ENCODE peak calls at places on chromosomes 13 and 19, in eight cellular contexts. Z is PC-3; Q is GM23338; I is colonic mucosa; T is NCI-H1105 treated with DMSO at 0.1 percent for 48 hours; H is CD8-positive, alpha-beta memory T cell; Y is stimulated activated CD4-positive, alpha-beta T cell treated with anti-CD3 and anti-CD28 coated beads, TNF-alpha, amount 100 ng/mL, for 1 hour; C is OCI-LY7. A is an unnamed sample.
A peak's percentile ranks its signal among the peaks of the same experiment; 100 is the strongest.

GRCh38 chr19:29121684-29122083 is 91.3 kb downstream of the UQCRFS1 start:
- DNase-seq in Z (no peak), Q (peak; percentile 66), I (no peak), T (no peak), H (no peak), Y (no peak), C (no peak), A (peak; percentile 17)

GRCh38 chr13:50509167-50509566 is 334.3 kb downstream of the DLEU7 start:
- DNase-seq in Z (no peak), Q (no peak), I (no peak), T (no peak), H (no peak), Y (no peak), C (peak; percentile 0), A (no peak)

GRCh38 chr19:5155586-5156210 is 184.9 kb downstream of the PTPRS start:
- DNase-seq in Z (no peak), Q (no peak), I (no peak), T (no peak), H (no peak), Y (no peak), C (no peak), A (no peak)

GRCh38 chr19:33621811-33622504 is at the start of gene CHST8:
- DNase-seq in Z (no peak), Q (peak; percentile 82), I (peak; percentile 47), T (peak; percentile 47), H (no peak), Y (no peak), C (no peak), A (no peak)

GRCh38 chr19:18898533-18899408 is 2.8 kb upstream of the CERS1 start:
- DNase-seq in Z (no peak), Q (no peak), I (no peak), T (no peak), H (no peak), Y (no peak), C (no peak), A (no peak)

GRCh38 chr13:106633321-106633720 is 65.4 kb upstream of the ARGLU1 start:
- DNase-seq in Z (no peak), Q (no peak), I (no peak), T (no peak), H (no peak), Y (no peak), C (no peak), A (no peak)

GRCh38 chr19:13117772-13118423 is at the start of gene NACC1:
- DNase-seq in Z (peak; percentile 95), Q (peak; percentile 94), I (peak; percentile 90), T (peak; percentile 89), H (peak; percentile 89), Y (peak; percentile 86), C (peak; percentile 95), A (peak; percentile 89)

GRCh38 chr19:5671600-5671999 is 8.7 kb downstream of the MICOS13 start:
- DNase-seq in Z (no peak), Q (no peak), I (no peak), T (no peak), H (no peak), Y (no peak), C (no peak), A (no peak)

GRCh38 chr13:100464006-100464405 is 124.6 kb downstream of the GGACT start:
- DNase-seq in Z (no peak), Q (no peak), I (no peak), T (no peak), H (no peak), Y (no peak), C (no peak), A (no peak)

GRCh38 chr13:50720856-50721663 is 122.4 kb downstream of the DLEU7 start:
- DNase-seq in Z (no peak), Q (no peak), I (no peak), T (no peak), H (no peak), Y (no peak), C (no peak), A (no peak)

GRCh38 chr19:48746738-48747575 is at the start of gene IZUMO1:
- DNase-seq in Z (no peak), Q (peak; percentile 97), I (peak; percentile 71), T (no peak), H (no peak), Y (no peak), C (peak; percentile 77), A (no peak)

GRCh38 chr19:35318679-35319448 is 10.1 kb upstream of the CD22 start:
- DNase-seq in Z (peak; percentile 93), Q (no peak), I (peak; percentile 32), T (no peak), H (no peak), Y (no peak), C (no peak), A (no peak)

GRCh38 chr19:18418034-18418724 is 1.0 kb upstream of the SSBP4 start:
- DNase-seq in Z (no peak), Q (no peak), I (no peak), T (no peak), H (peak; percentile 57), Y (no peak), C (no peak), A (no peak)

GRCh38 chr13:75803175-75803611 is 167.1 kb downstream of the LMO7 start:
- DNase-seq in Z (no peak), Q (peak; percentile 85), I (peak; percentile 44), T (no peak), H (no peak), Y (no peak), C (peak; percentile 10), A (no peak)

GRCh38 chr19:43367822-43368221 is 14.3 kb downstream of the CD177 start:
- DNase-seq in Z (no peak), Q (no peak), I (no peak), T (no peak), H (no peak), Y (no peak), C (no peak), A (no peak)

GRCh38 chr19:5304486-5304885 is 36.1 kb downstream of the PTPRS start:
- DNase-seq in Z (no peak), Q (no peak), I (no peak), T (no peak), H (no peak), Y (no peak), C (no peak), A (no peak)

GRCh38 chr19:33409035-33409434 is 35.5 kb downstream of the CEBPG start:
- DNase-seq in Z (no peak), Q (no peak), I (no peak), T (no peak), H (peak; percentile 15), Y (no peak), C (no peak), A (no peak)

GRCh38 chr13:40780822-40781401 is 8.5 kb upstream of the SLC25A15 start:
- DNase-seq in Z (no peak), Q (peak; percentile 43), I (no peak), T (no peak), H (no peak), Y (no peak), C (peak; percentile 51), A (peak; percentile 64)

GRCh38 chr19:47549341-47549768 is 23.6 kb downstream of the ZNF541 start:
- DNase-seq in Z (no peak), Q (no peak), I (no peak), T (no peak), H (no peak), Y (no peak), C (no peak), A (no peak)

GRCh38 chr13:93262729-93263128 is 36.1 kb downstream of the GPC6 start:
- DNase-seq in Z (peak; percentile 80), Q (no peak), I (no peak), T (no peak), H (no peak), Y (no peak), C (no peak), A (no peak)

GRCh38 chr19:47610902-47611301 is 2.0 kb downstream of the BICRA start:
- DNase-seq in Z (no peak), Q (no peak), I (peak; percentile 48), T (no peak), H (no peak), Y (no peak), C (no peak), A (no peak)

GRCh38 chr13:110314516-110315245 is 7.6 kb downstream of the COL4A2 start:
- DNase-seq in Z (no peak), Q (no peak), I (no peak), T (no peak), H (no peak), Y (no peak), C (no peak), A (no peak)

GRCh38 chr19:14412436-14413071 is 6.6 kb downstream of the DDX39A start:
- DNase-seq in Z (no peak), Q (no peak), I (no peak), T (no peak), H (no peak), Y (no peak), C (no peak), A (no peak)

GRCh38 chr13:83211301-83211700 is 671.0 kb downstream of the SLITRK1 start:
- DNase-seq in Z (no peak), Q (no peak), I (no peak), T (no peak), H (no peak), Y (no peak), C (no peak), A (no peak)

GRCh38 chr13:103948477-103948876 is 882.3 kb upstream of the SLC10A2 start:
- DNase-seq in Z (no peak), Q (no peak), I (no peak), T (no peak), H (no peak), Y (no peak), C (no peak), A (no peak)

GRCh38 chr19:58279042-58279924 is 528 bp downstream of the ZNF8 start:
- DNase-seq in Z (peak; percentile 51), Q (peak; percentile 82), I (peak; percentile 78), T (peak; percentile 45), H (peak; percentile 58), Y (peak; percentile 23), C (peak; percentile 35), A (peak; percentile 28)

GRCh38 chr13:35732565-35732964 is 256.1 kb upstream of the MAB21L1 start:
- DNase-seq in Z (no peak), Q (no peak), I (no peak), T (no peak), H (no peak), Y (no peak), C (no peak), A (no peak)

GRCh38 chr19:32859591-32859990 is 10.0 kb downstream of the SLC7A9 start:
- DNase-seq in Z (no peak), Q (no peak), I (no peak), T (no peak), H (no peak), Y (no peak), C (no peak), A (no peak)

GRCh38 chr13:110226051-110226562 is 80.8 kb downstream of the COL4A1 start:
- DNase-seq in Z (no peak), Q (no peak), I (no peak), T (no peak), H (no peak), Y (no peak), C (no peak), A (no peak)

GRCh38 chr13:99062593-99062992 is 84.7 kb upstream of the DOCK9 start:
- DNase-seq in Z (peak; percentile 62), Q (no peak), I (no peak), T (peak; percentile 63), H (no peak), Y (no peak), C (no peak), A (no peak)

GRCh38 chr19:33982706-33983105 is 186.0 kb downstream of the KCTD15 start:
- DNase-seq in Z (no peak), Q (no peak), I (no peak), T (no peak), H (no peak), Y (no peak), C (no peak), A (no peak)

GRCh38 chr13:54633461-54633860 is 1604.8 kb downstream of the OLFM4 start:
- DNase-seq in Z (no peak), Q (no peak), I (no peak), T (no peak), H (no peak), Y (no peak), C (no peak), A (no peak)

GRCh38 chr13:61410669-61411297 is 4.9 kb downstream of the PCDH20 start:
- DNase-seq in Z (peak; percentile 48), Q (peak; percentile 37), I (no peak), T (peak; percentile 76), H (no peak), Y (no peak), C (peak; percentile 12), A (peak; percentile 26)

GRCh38 chr19:11092181-11092538 is 2.9 kb downstream of the LDLR start:
- DNase-seq in Z (peak; percentile 87), Q (no peak), I (no peak), T (no peak), H (peak; percentile 71), Y (no peak), C (no peak), A (no peak)

A was measured in KBM-7.